ENCODE peak calls at places on chromosomes 3 and 15, in nine cellular contexts. Q is GM20000; E is breast epithelium; W is kidney epithelial cell; I is stimulated activated CD8-positive, alpha-beta memory T cell treated with anti-CD3 and anti-CD28 coated beads, Interleukin-15, amount 100 ng/mL, for 4 hours; B is upper lobe of left lung; O is activated T-cell treated with anti-CD3 and anti-CD28 coated beads, Interleukin-2, amount 50 U/mL, for 4 hours; A is naive thymus-derived CD4-positive, alpha-beta T cell; L is neuronal stem cell. H is an unnamed sample.

GRCh38 chr3:141485578-141486415 is 1.0 kb upstream of the RASA2 start:
- DNase-seq in O (no peak), B (no peak), A (no peak), Q (no peak), E (no peak), I (no peak), W (peak), L (peak), H (no peak)

GRCh38 chr3:80733522-80734176 is 965.9 kb upstream of the ROBO1 start:
- DNase-seq in E (no peak), L (no peak), B (no peak), I (no peak), W (peak), Q (no peak), A (no peak), O (no peak), H (no peak)

GRCh38 chr3:71733319-71733718 is 8.1 kb upstream of the EIF4E3 start:
- DNase-seq in L (no peak), O (no peak), I (no peak), B (no peak), A (no peak), W (no peak), Q (no peak), E (no peak), H (no peak)

GRCh38 chr3:13301295-13301987 is 118.7 kb downstream of the NUP210 start:
- DNase-seq in W (peak), L (no peak), A (no peak), I (no peak), Q (peak), B (no peak), O (no peak), E (no peak), H (no peak)

GRCh38 chr15:45027220-45027619 is 4.2 kb downstream of the SORD start:
- DNase-seq in W (no peak), I (no peak), L (no peak), O (no peak), B (no peak), E (no peak), Q (no peak), A (no peak), H (no peak)

GRCh38 chr3:73393005-73393404 is 231.7 kb downstream of the PDZRN3 start:
- DNase-seq in I (no peak), L (no peak), Q (no peak), E (no peak), B (no peak), A (no peak), W (no peak), O (no peak), H (no peak)

GRCh38 chr15:62063851-62064635 is 2.7 kb upstream of the C2CD4A start:
- DNase-seq in Q (no peak), I (no peak), E (no peak), L (no peak), B (no peak), A (no peak), O (no peak), W (no peak), H (no peak)

GRCh38 chr3:39962566-39962965 is 153.2 kb downstream of the MYRIP start:
- DNase-seq in O (no peak), W (no peak), I (no peak), A (no peak), B (no peak), Q (no peak), L (no peak), E (no peak), H (no peak)

GRCh38 chr3:46838301-46838700 is 24.9 kb downstream of the MYL3 start:
- DNase-seq in E (no peak), Q (no peak), I (no peak), A (no peak), B (no peak), L (no peak), O (no peak), W (no peak), H (no peak)

GRCh38 chr15:63430766-63431451 is 49.3 kb upstream of the CA12 start:
- DNase-seq in W (no peak), O (no peak), B (no peak), A (no peak), Q (no peak), L (no peak), E (no peak), I (no peak), H (no peak)

GRCh38 chr15:69855172-69855562 is 242.6 kb downstream of the TLE3 start:
- DNase-seq in I (no peak), E (no peak), W (no peak), A (no peak), B (no peak), L (no peak), O (no peak), Q (no peak), H (no peak)

GRCh38 chr15:98537516-98538060 is 110.8 kb upstream of the IGF1R start:
- DNase-seq in E (peak), O (no peak), I (no peak), A (no peak), L (no peak), Q (no peak), W (no peak), B (no peak), H (no peak)

GRCh38 chr15:52759969-52760368 is 30.2 kb downstream of the ONECUT1 start:
- DNase-seq in A (no peak), B (no peak), Q (no peak), W (no peak), O (no peak), L (no peak), E (no peak), I (no peak), H (no peak)

GRCh38 chr3:123478314-123478713 is 29.4 kb upstream of the ADCY5 start:
- DNase-seq in B (no peak), E (no peak), W (no peak), A (no peak), Q (no peak), L (no peak), O (no peak), I (no peak), H (no peak)

GRCh38 chr3:159082514-159082913 is 280.7 kb downstream of the MFSD1 start:
- DNase-seq in Q (no peak), I (no peak), W (no peak), O (no peak), B (no peak), E (no peak), L (no peak), A (no peak), H (peak)

GRCh38 chr3:47781326-47781684 is 388 bp downstream of the SMARCC1 start:
- DNase-seq in L (peak), A (peak), B (peak), W (no peak), E (peak), Q (peak), I (peak), O (peak), H (peak)

GRCh38 chr3:186589115-186589514 is 18.6 kb downstream of the DNAJB11 start:
- DNase-seq in W (no peak), B (no peak), L (no peak), A (no peak), E (no peak), O (no peak), I (no peak), Q (no peak), H (peak)

GRCh38 chr3:43759297-43759782 is 68.6 kb downstream of the ABHD5 start:
- DNase-seq in I (no peak), B (no peak), A (no peak), Q (peak), O (no peak), E (no peak), L (no peak), W (peak), H (no peak)

GRCh38 chr15:55823191-55823670 is 80.3 kb upstream of the PRTG start:
- DNase-seq in W (no peak), I (no peak), B (no peak), L (no peak), O (no peak), E (no peak), A (no peak), Q (no peak), H (no peak)

GRCh38 chr3:46575577-46576222 is 9.6 kb upstream of the LRRC2 start:
- DNase-seq in E (no peak), Q (no peak), W (no peak), A (no peak), I (no peak), O (no peak), B (no peak), L (no peak), H (no peak)

GRCh38 chr3:49461443-49462171 is 8.5 kb upstream of the DAG1 start:
- DNase-seq in A (no peak), L (no peak), Q (peak), W (no peak), B (no peak), I (no peak), E (no peak), O (no peak), H (no peak)

GRCh38 chr3:72255191-72255590 is 470.2 kb upstream of the PROK2 start:
- DNase-seq in L (no peak), O (no peak), E (peak), B (no peak), A (no peak), Q (no peak), W (no peak), I (no peak), H (no peak)

GRCh38 chr15:69757186-69757585 is 304.6 kb downstream of the RPLP1 start:
- DNase-seq in I (peak), L (no peak), O (peak), Q (no peak), A (peak), E (no peak), W (no peak), B (peak), H (no peak)

GRCh38 chr3:134680796-134681526 is 30.1 kb upstream of the KY start:
- DNase-seq in A (no peak), Q (no peak), W (no peak), I (no peak), B (no peak), E (no peak), L (no peak), O (no peak), H (no peak)

GRCh38 chr15:74523982-74524381 is 17.0 kb upstream of the ARID3B start:
- DNase-seq in O (no peak), B (no peak), A (no peak), Q (no peak), E (no peak), I (no peak), W (no peak), L (no peak), H (no peak)

GRCh38 chr15:75001310-75001709 is 5.9 kb downstream of the SCAMP5 start:
- DNase-seq in E (no peak), A (no peak), B (no peak), O (no peak), I (no peak), W (no peak), Q (no peak), L (no peak), H (no peak)

GRCh38 chr3:9224490-9224889 is 25.0 kb downstream of the SRGAP3 start:
- DNase-seq in I (no peak), O (no peak), B (no peak), Q (peak), L (no peak), E (no peak), A (no peak), W (no peak), H (no peak)

GRCh38 chr15:99536422-99537033 is 29.3 kb upstream of the MEF2A start:
- DNase-seq in I (no peak), B (no peak), L (no peak), E (peak), A (no peak), W (peak), Q (no peak), O (no peak), H (no peak)

GRCh38 chr15:34049096-34049495 is 10.1 kb upstream of the AVEN start:
- DNase-seq in B (no peak), I (no peak), E (no peak), L (no peak), Q (no peak), A (no peak), W (peak), O (no peak), H (no peak)

GRCh38 chr3:81910244-81910852 is 148.9 kb upstream of the GBE1 start:
- DNase-seq in W (no peak), E (no peak), B (no peak), A (no peak), I (no peak), O (no peak), L (peak), Q (peak), H (peak)

GRCh38 chr15:68821898-68822380 is 1.2 kb upstream of the ANP32A start:
- DNase-seq in W (no peak), L (no peak), I (no peak), O (no peak), B (no peak), E (no peak), A (no peak), Q (no peak), H (no peak)

GRCh38 chr15:50261979-50262378 is 3.5 kb downstream of the HDC start:
- DNase-seq in Q (no peak), L (no peak), B (no peak), W (no peak), A (no peak), E (no peak), O (no peak), I (no peak), H (no peak)